ENCODE peak calls at places on chromosomes 2 and 18, in ten cellular contexts. K is fibroblast of lung; M is CD8-positive, alpha-beta T cell; B is MM.1S; Y is right lobe of liver; O is OCI-LY7; P is K562; L is astrocyte; Z is psoas muscle; R is mucosa of descending colon. C is an unnamed sample. For H3K36me3, the result is how much of the 10 kb centered on the place peaks cover.

GRCh38 chr2:202377308-202377736 is 1.2 kb downstream of the BMPR2 start:
- DNase-seq in O (peak), Y (peak), K (peak), M (no peak), R (peak), L (peak), P (peak), Z (peak), B (no peak), C (peak)

GRCh38 chr2:71785550-71785951 is 332.2 kb downstream of the DYSF start:
- DNase-seq in P (no peak), B (no peak), O (no peak), Z (peak), K (no peak), M (no peak), Y (no peak), L (no peak), R (no peak), C (no peak)

GRCh38 chr2:37189452-37190153 is 1.1 kb upstream of the SULT6B1 start:
- DNase-seq in P (no peak), Z (no peak), B (no peak), M (no peak), R (no peak), K (peak), L (peak), O (no peak), Y (no peak), C (no peak)

GRCh38 chr2:88590998-88591613 is 36.2 kb downstream of the EIF2AK3 start:
- DNase-seq in O (peak), M (no peak), Z (no peak), K (peak), P (peak), B (peak), L (peak), R (no peak), Y (no peak), C (no peak)

GRCh38 chr2:224309216-224309615 is 92.7 kb downstream of the FAM124B start:
- DNase-seq in P (no peak), Z (no peak), B (no peak), Y (no peak), O (no peak), K (peak), L (peak), R (no peak), M (no peak), C (no peak)

GRCh38 chr2:199136681-199137080 is 321.1 kb downstream of the SATB2 start:
- DNase-seq in O (no peak), L (peak), B (no peak), Y (no peak), M (no peak), K (peak), Z (no peak), R (no peak), P (peak), C (no peak)

GRCh38 chr2:230124792-230125452 is 56.2 kb upstream of the SLC16A14 start:
- DNase-seq in O (no peak), Y (peak), R (peak), M (no peak), L (no peak), P (no peak), B (no peak), Z (no peak), K (no peak), C (peak)

GRCh38 chr2:224165901-224166319 is 126.8 kb upstream of the SERPINE2 start:
- DNase-seq in Y (no peak), M (no peak), Z (no peak), B (no peak), K (peak), L (peak), O (no peak), R (no peak), P (no peak), C (no peak)

GRCh38 chr2:170984079-170984478 is 55.0 kb downstream of the GORASP2 start:
- DNase-seq in M (no peak), K (no peak), O (no peak), B (no peak), R (no peak), L (no peak), Y (no peak), Z (no peak), P (no peak), C (no peak)

GRCh38 chr2:12620759-12621158 is 96.0 kb upstream of the TRIB2 start:
- DNase-seq in B (no peak), P (no peak), Z (no peak), K (no peak), L (no peak), R (no peak), Y (no peak), M (no peak), O (no peak), C (no peak)

GRCh38 chr18:79442508-79443221 is 46.9 kb downstream of the NFATC1 start:
- DNase-seq in B (no peak), P (no peak), Z (no peak), M (no peak), O (peak), R (no peak), Y (no peak), L (no peak), K (no peak), C (no peak)

GRCh38 chr2:105102963-105103421 is 65.1 kb downstream of the MRPS9 start:
- DNase-seq in K (peak), B (no peak), M (no peak), Y (no peak), L (peak), R (no peak), P (no peak), Z (no peak), O (no peak), C (no peak)

GRCh38 chr18:64854112-64854511 is 705.2 kb upstream of the LINC00305 start:
- DNase-seq in B (no peak), P (no peak), O (no peak), R (no peak), Z (no peak), K (no peak), M (no peak), L (no peak), Y (no peak), C (no peak)

GRCh38 chr2:39123436-39123999 is 2.7 kb upstream of the SOS1 start:
- DNase-seq in Y (no peak), K (no peak), O (no peak), P (no peak), Z (no peak), R (peak), L (no peak), M (no peak), B (no peak), C (no peak)

GRCh38 chr2:122755281-122755780 is 999.9 kb downstream of the TSN start:
- DNase-seq in L (no peak), R (no peak), Y (no peak), Z (no peak), M (no peak), O (no peak), K (no peak), B (no peak), P (no peak), C (no peak)

GRCh38 chr2:236691799-236692167 is 122.2 kb downstream of the ACKR3 start:
- DNase-seq in O (no peak), M (no peak), L (no peak), P (no peak), B (no peak), Y (no peak), K (no peak), Z (no peak), R (no peak), C (no peak)

GRCh38 chr18:44896817-44897216 is 216.1 kb downstream of the SETBP1 start:
- DNase-seq in K (no peak), M (no peak), B (no peak), O (no peak), Z (no peak), Y (no peak), P (no peak), L (no peak), R (no peak), C (no peak)

GRCh38 chr2:7013761-7014160 is 96.5 kb downstream of the RNF144A start:
- DNase-seq in Y (no peak), M (no peak), O (no peak), P (no peak), Z (no peak), L (no peak), K (no peak), R (no peak), B (no peak), C (no peak)

GRCh38 chr18:39647627-39648502 is 2082.3 kb upstream of the CELF4 start:
- DNase-seq in Y (no peak), Z (no peak), R (no peak), K (peak), L (peak), B (no peak), O (no peak), P (no peak), M (no peak), C (no peak)

GRCh38 chr2:109239720-109240119 is 110.7 kb downstream of the SH3RF3 start:
- DNase-seq in Z (no peak), B (no peak), M (no peak), Y (no peak), R (no peak), P (no peak), L (peak), O (no peak), K (peak), C (no peak)

GRCh38 chr18:59517446-59518171 is 158.5 kb upstream of the LMAN1 start:
- DNase-seq in R (no peak), M (no peak), L (no peak), Z (no peak), K (peak), B (no peak), P (no peak), Y (no peak), O (no peak), C (no peak)

GRCh38 chr2:19009510-19009909 is 348.9 kb downstream of the OSR1 start:
- DNase-seq in B (no peak), Y (no peak), K (no peak), R (no peak), P (no peak), O (no peak), M (no peak), L (no peak), Z (no peak), C (no peak)

GRCh38 chr18:7855671-7856070 is 288.6 kb downstream of the PTPRM start:
- DNase-seq in M (no peak), P (no peak), R (no peak), K (no peak), Y (no peak), O (no peak), Z (no peak), B (no peak), L (no peak), C (no peak)

GRCh38 chr2:216761119-216761518 is 65.8 kb upstream of the IGFBP5 start:
- DNase-seq in Y (no peak), O (no peak), M (no peak), B (peak), P (no peak), L (no peak), Z (no peak), R (no peak), K (no peak), C (no peak)

GRCh38 chr18:4181882-4182568 is 273.1 kb downstream of the DLGAP1 start:
- DNase-seq in R (no peak), M (no peak), K (no peak), O (no peak), Y (no peak), B (no peak), Z (no peak), P (no peak), L (no peak), C (no peak)

GRCh38 chr18:73739098-73739497 is 408.5 kb downstream of the FBXO15 start:
- DNase-seq in K (peak), B (no peak), P (no peak), R (no peak), Z (no peak), M (no peak), Y (no peak), L (peak), O (no peak), C (no peak)

GRCh38 chr2:72979896-72980295 is 62.6 kb downstream of the EMX1 start:
- DNase-seq in Y (peak), L (no peak), Z (peak), P (no peak), R (no peak), O (peak), B (no peak), M (no peak), K (no peak), C (no peak)

GRCh38 chr2:134449157-134449556 is 195.3 kb downstream of the MGAT5 start:
- DNase-seq in Y (no peak), B (no peak), Z (no peak), P (no peak), R (no peak), L (no peak), M (no peak), K (no peak), O (no peak), C (no peak)
- H3K36me3 ChIP-seq in Y (under half), B (under half), Z (under half), P (under half), R (under half), L (under half), M (under half), K (under half), O (under half), C (under half)

GRCh38 chr2:150609831-150610582 is 122.5 kb upstream of the RND3 start:
- DNase-seq in Z (no peak), M (no peak), L (peak), B (no peak), P (no peak), Y (no peak), R (no peak), K (peak), O (no peak), C (no peak)
- H3K4me3 ChIP-seq in Z (no peak), M (no peak), L (no peak), B (no peak), P (no peak), Y (no peak), R (no peak), K (no peak), O (no peak), C (no peak)

GRCh38 chr18:62828852-62829251 is 113.5 kb downstream of the PHLPP1 start:
- DNase-seq in B (no peak), M (no peak), O (no peak), Z (no peak), P (no peak), R (no peak), K (no peak), Y (no peak), L (no peak), C (no peak)

GRCh38 chr18:62828091-62828640 is 112.8 kb downstream of the PHLPP1 start:
- DNase-seq in K (peak), Y (no peak), M (no peak), R (no peak), L (peak), Z (no peak), O (peak), P (no peak), B (no peak), C (no peak)

GRCh38 chr18:62827397-62827796 is 112.1 kb downstream of the PHLPP1 start:
- DNase-seq in K (no peak), Y (no peak), L (no peak), M (no peak), B (no peak), O (no peak), R (no peak), Z (no peak), P (no peak), C (no peak)

GRCh38 chr18:62829936-62830335 is 114.6 kb downstream of the PHLPP1 start:
- DNase-seq in R (no peak), P (peak), K (peak), L (peak), M (no peak), Z (no peak), Y (no peak), B (no peak), O (no peak), C (no peak)

GRCh38 chr18:62825382-62825781 is 110.0 kb downstream of the PHLPP1 start:
- DNase-seq in L (no peak), M (no peak), K (no peak), B (no peak), Y (no peak), Z (no peak), P (no peak), O (no peak), R (no peak), C (no peak)
- H3K36me3 ChIP-seq in L (under half), M (under half), K (under half), B (under half), Y (under half), Z (under half), P (under half), O (under half), R (under half), C (under half)

DNA sequence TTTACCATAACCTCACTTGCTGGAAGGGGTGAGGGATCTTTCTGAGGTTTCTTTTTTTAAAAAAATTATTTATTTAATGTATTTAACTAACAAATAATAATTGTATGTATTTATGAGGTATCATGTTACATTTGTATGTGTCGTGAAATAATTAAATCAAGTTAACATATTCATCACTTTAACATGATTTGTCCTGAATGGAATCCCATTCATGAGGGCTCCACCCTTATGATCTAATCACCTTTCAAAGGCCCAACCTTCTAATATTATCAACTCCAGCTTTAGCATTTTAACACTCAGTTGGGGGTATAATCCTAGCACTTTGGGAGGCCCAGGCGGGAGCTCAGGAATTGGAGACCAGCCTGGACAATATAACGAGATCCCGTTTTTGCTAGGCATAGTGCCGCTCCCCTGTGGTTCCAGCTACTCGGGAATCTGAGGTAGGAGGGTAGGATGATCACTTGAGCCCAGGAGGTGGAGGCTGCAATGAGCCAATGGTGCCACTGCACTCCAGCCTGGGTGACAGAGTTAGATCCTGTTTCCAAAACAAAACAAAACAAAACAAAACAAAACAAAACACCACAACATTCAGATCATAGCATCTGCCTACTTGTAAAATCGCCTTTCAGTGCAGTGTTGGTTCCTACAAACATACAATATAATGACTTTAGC is 1.1 kb upstream of the TAF4B start:
- DNase-seq in R (no peak), B (no peak), P (no peak), Y (no peak), O (no peak), M (no peak), Z (no peak), L (no peak), K (no peak), C (no peak)
- H3K4me3 ChIP-seq in R (no peak), B (no peak), P (no peak), Y (no peak), O (peak), M (no peak), Z (peak), L (no peak), K (no peak), C (no peak)

DNA sequence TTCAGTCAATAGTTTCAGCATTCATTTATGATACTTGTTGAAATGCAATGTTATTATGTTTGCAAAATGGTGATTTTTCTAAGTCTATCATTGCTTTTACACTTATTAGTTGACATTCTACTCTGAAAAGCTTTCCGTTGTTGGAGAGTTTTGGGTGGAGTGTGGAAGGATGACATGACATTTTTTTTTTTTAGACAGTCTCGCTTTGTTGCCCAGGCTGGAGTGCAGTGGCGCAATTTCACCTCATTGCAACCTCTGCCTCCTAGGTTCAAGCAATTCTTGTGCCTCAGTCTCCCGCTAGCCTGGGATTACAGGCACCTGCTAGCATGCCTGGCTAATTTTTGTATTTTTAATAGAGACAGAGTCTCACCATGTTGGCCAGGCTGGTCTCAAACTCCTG is 29.8 kb downstream of the PIKFYVE start:
- DNase-seq in L (no peak), Z (no peak), O (no peak), R (no peak), K (no peak), P (no peak), M (no peak), B (no peak), Y (no peak), C (no peak)
- H3K36me3 ChIP-seq in L (under half), Z (under half), O (half or more), R (under half), K (under half), P (half or more), M (under half), B (under half), Y (under half), C (half or more)

GRCh38 chr2:73990531-73990930 is 5.8 kb downstream of the TET3 start:
- DNase-seq in B (no peak), M (no peak), P (no peak), Z (no peak), Y (no peak), R (no peak), K (no peak), O (no peak), L (no peak), C (no peak)

GRCh38 chr2:73989972-73990371 is 5.3 kb downstream of the TET3 start:
- DNase-seq in K (no peak), Y (no peak), R (no peak), M (no peak), P (no peak), L (no peak), Z (no peak), O (no peak), B (no peak), C (no peak)

GRCh38 chr2:73986085-73986680 is 1.5 kb downstream of the TET3 start:
- DNase-seq in Z (no peak), R (peak), K (no peak), B (no peak), O (peak), P (no peak), L (no peak), M (no peak), Y (no peak), C (no peak)

GRCh38 chr2:73987109-73987947 is 2.6 kb downstream of the TET3 start:
- DNase-seq in P (no peak), R (peak), M (no peak), O (no peak), Z (peak), Y (no peak), K (peak), L (peak), B (no peak), C (peak)

GRCh38 chr2:73987948-73988700 is 3.4 kb downstream of the TET3 start:
- DNase-seq in O (no peak), P (no peak), Y (no peak), R (no peak), Z (no peak), M (no peak), B (no peak), K (peak), L (no peak), C (no peak)
- H3K4me3 ChIP-seq in O (peak), P (peak), Y (peak), R (no peak), Z (peak), M (peak), B (no peak), K (no peak), L (peak), C (peak)

DNA sequence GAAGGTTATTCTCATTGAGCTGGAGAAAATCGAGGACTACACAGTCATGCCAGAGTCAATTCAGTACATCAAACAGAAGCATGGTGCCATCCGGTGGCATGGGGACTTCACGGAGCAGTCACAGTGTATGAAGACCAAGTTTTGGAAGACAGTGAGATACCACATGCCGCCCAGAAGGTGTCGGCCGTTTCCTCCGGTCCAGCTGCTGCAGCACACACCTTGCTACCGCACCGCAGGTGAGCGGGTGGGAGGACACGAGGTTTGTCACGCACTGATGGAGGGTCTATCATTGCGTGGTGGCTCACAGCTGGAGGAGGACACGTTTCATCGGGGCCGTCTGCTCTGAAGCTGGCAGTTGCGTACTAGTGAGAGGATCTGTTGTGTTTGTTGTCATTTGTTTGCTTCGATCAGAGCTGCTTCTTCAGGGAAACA is 48.2 kb downstream of the IL1RL2 start:
- DNase-seq in Z (no peak), P (no peak), B (no peak), M (no peak), L (no peak), O (no peak), R (no peak), K (no peak), Y (no peak), C (no peak)
- H3K36me3 ChIP-seq in Z (under half), P (under half), B (under half), M (under half), L (under half), O (under half), R (under half), K (under half), Y (under half), C (under half)

GRCh38 chr18:63210531-63210930 is 109.0 kb downstream of the BCL2 start:
- DNase-seq in R (no peak), O (no peak), L (no peak), P (no peak), M (no peak), B (no peak), Y (no peak), K (no peak), Z (no peak), C (no peak)
- H3K4me3 ChIP-seq in R (no peak), O (no peak), L (no peak), P (no peak), M (no peak), B (no peak), Y (no peak), K (no peak), Z (no peak), C (no peak)

GRCh38 chr2:219182331-219183150 is 4.5 kb downstream of the RETREG2 start:
- DNase-seq in R (peak), O (no peak), K (no peak), Y (no peak), M (no peak), Z (no peak), L (no peak), B (no peak), P (no peak), C (peak)
- H3K36me3 ChIP-seq in R (under half), O (half or more), K (under half), Y (under half), M (under half), Z (under half), L (under half), B (under half), P (half or more), C (under half)

C was measured in left ventricle myocardium inferior.